ENCODE peak calls at places on chromosomes 12 and 14, in five cellular contexts. One of them, this sample, is unnamed.
A peak's percentile ranks its signal among the peaks of the same experiment; 100 is the strongest.

GRCh38 chr12:53223391-53224267 is 8.4 kb downstream of the RARG start:
- DNase-seq in H1: no peak
- DNase-seq in HepG2: no peak
- DNase-seq in HEK293T: no peak
- DNase-seq in GM12878: no peak
- DNase-seq in this sample: no peak

GRCh38 chr14:50792634-50793068 is 38.3 kb downstream of the NIN start:
- DNase-seq in H1: no peak
- DNase-seq in HEK293T: no peak
- DNase-seq in GM12878: no peak
- DNase-seq in HepG2: no peak
- DNase-seq in this sample: no peak

GRCh38 chr12:45381351-45381750 is 165.5 kb downstream of the ANO6 start:
- DNase-seq in HEK293T: no peak
- DNase-seq in GM12878: no peak
- DNase-seq in H1: no peak
- DNase-seq in HepG2: no peak
- DNase-seq in this sample: no peak

GRCh38 chr12:116582610-116583009 is 23.4 kb downstream of the MAP1LC3B2 start:
- DNase-seq in GM12878: no peak
- DNase-seq in H1: no peak
- DNase-seq in HepG2: no peak
- DNase-seq in HEK293T: no peak
- DNase-seq in this sample: no peak

GRCh38 chr12:26287666-26288408 is 92.5 kb downstream of the SSPN start:
- DNase-seq in H1: no peak
- DNase-seq in HepG2: no peak
- DNase-seq in GM12878: no peak
- DNase-seq in HEK293T: no peak
- DNase-seq in this sample: no peak

GRCh38 chr14:60573943-60574496 is 65.1 kb downstream of the SIX6 start:
- DNase-seq in GM12878: no peak
- DNase-seq in H1: no peak
- DNase-seq in HepG2: no peak
- DNase-seq in HEK293T: no peak
- DNase-seq in this sample: no peak

GRCh38 chr12:108854055-108854452 is 3.3 kb downstream of the SSH1 start:
- DNase-seq in GM12878: peak; percentile 52
- DNase-seq in HEK293T: no peak
- DNase-seq in HepG2: peak; percentile 6
- DNase-seq in H1: no peak
- DNase-seq in this sample: no peak

GRCh38 chr14:91774138-91775096 is 42.5 kb upstream of the CATSPERB start:
- DNase-seq in HepG2: no peak
- DNase-seq in HEK293T: no peak
- DNase-seq in GM12878: no peak
- DNase-seq in H1: no peak
- DNase-seq in this sample: no peak

GRCh38 chr14:89240414-89240813 is 176.6 kb downstream of the FOXN3 start:
- DNase-seq in H1: no peak
- DNase-seq in GM12878: no peak
- DNase-seq in HEK293T: no peak
- DNase-seq in HepG2: no peak
- DNase-seq in this sample: no peak

GRCh38 chr12:125330645-125331341 is 265.6 kb downstream of the AACS start:
- DNase-seq in H1: no peak
- DNase-seq in GM12878: no peak
- DNase-seq in HepG2: peak; percentile 5
- DNase-seq in HEK293T: peak; percentile 85
- DNase-seq in this sample: peak; percentile 57

GRCh38 chr12:93135286-93136239 is 206.5 kb upstream of the EEA1 start:
- DNase-seq in HepG2: peak; percentile 91
- DNase-seq in H1: no peak
- DNase-seq in GM12878: no peak
- DNase-seq in HEK293T: no peak
- DNase-seq in this sample: no peak

DNA sequence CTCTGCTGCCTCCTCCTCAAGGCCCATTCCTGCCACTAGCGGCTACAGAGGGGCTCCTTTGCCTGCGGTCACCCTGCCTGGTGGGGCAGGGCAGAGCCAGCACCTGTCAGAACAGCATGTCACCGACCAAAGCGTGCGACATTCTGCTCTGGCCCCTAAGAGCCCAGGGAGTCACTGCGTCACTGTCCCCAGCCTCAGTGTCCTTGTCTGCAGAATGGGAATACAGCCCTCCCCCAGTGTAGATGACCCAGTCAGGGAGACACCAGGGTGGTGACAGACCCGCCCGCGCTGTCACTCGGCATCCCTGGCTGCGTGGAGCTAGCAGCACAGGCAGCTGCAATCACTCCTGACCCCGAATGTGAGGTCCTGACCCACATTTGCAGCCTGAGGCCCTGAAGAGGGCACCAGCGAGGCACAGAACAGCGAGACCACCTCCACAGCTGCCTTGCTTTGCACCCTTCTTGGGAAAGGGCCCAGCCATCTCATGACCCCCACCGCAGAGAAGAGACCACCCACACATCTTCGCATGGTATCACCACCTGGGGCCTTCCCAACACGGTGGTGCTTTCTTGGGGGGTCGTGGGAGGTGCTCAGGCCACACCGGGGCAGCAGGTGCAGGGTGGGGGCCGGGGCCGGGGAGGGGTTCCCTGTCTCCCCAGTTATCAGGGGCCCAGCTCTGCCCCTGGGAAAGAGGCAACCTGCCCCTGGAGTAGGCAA is 2.5 kb downstream of the AHNAK2 start:
- DNase-seq in H1: no peak
- DNase-seq in GM12878: no peak
- DNase-seq in HEK293T: no peak
- DNase-seq in HepG2: no peak
- DNase-seq in this sample: no peak
- TF ChIP-seq SUZ12 in H1: no peak
- TF ChIP-seq SUZ12 in GM12878: no peak
- TF ChIP-seq SUZ12 in HEK293T: no peak
- TF ChIP-seq SUZ12 in HepG2: no peak
- TF ChIP-seq SUZ12 in this sample: no peak

GRCh38 chr12:80460972-80461371 is 16.9 kb downstream of the PTPRQ start:
- DNase-seq in HEK293T: no peak
- DNase-seq in GM12878: no peak
- DNase-seq in H1: no peak
- DNase-seq in HepG2: no peak
- DNase-seq in this sample: no peak

GRCh38 chr12:80456513-80456912 is 12.5 kb downstream of the PTPRQ start:
- DNase-seq in HepG2: no peak
- DNase-seq in H1: no peak
- DNase-seq in HEK293T: no peak
- DNase-seq in GM12878: no peak
- DNase-seq in this sample: no peak
- TF ChIP-seq SUZ12 in HepG2: no peak
- TF ChIP-seq SUZ12 in H1: no peak
- TF ChIP-seq SUZ12 in HEK293T: no peak
- TF ChIP-seq SUZ12 in GM12878: no peak
- TF ChIP-seq SUZ12 in this sample: no peak

DNA sequence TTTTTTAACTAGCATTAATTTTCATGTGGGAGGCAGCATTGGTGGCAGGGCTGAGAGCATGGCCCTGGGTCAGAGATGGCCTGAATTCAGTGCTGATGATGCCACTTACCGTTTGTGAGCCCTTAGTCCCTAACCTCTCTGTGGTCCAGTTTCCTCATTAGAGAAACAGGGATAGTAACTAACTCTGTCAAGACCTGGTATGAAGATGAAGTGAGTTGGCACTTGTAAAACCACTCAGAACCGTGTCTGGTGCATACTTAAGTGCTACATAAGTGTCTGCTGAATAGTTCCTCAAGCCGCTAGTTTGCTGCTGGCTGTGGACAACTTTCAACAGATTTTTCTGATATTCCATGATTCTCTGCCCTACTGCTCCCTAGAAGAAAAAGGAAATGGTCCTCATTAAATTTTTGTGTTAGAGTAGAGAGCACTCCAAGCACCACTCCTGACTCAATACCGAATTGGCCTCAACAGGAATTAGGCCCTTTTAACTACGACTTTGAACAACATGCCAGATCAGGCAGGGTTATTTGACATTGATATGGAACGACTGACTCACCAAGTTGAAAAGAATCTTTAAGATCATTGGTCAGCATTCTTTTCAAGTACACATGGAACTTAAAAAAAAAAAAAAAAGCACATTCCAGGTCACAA is 250.2 kb downstream of the ANO2 start:
- DNase-seq in HEK293T: no peak
- DNase-seq in H1: no peak
- DNase-seq in GM12878: no peak
- DNase-seq in HepG2: no peak
- DNase-seq in this sample: no peak
- TF ChIP-seq SUZ12 in HEK293T: no peak
- TF ChIP-seq SUZ12 in H1: no peak
- TF ChIP-seq SUZ12 in GM12878: no peak
- TF ChIP-seq SUZ12 in HepG2: no peak
- TF ChIP-seq SUZ12 in this sample: no peak

GRCh38 chr12:12924169-12924568 is 27.8 kb downstream of the GPRC5D start:
- DNase-seq in HEK293T: no peak
- DNase-seq in HepG2: no peak
- DNase-seq in GM12878: no peak
- DNase-seq in H1: no peak
- DNase-seq in this sample: no peak
- TF ChIP-seq SUZ12 in HEK293T: no peak
- TF ChIP-seq SUZ12 in HepG2: no peak
- TF ChIP-seq SUZ12 in GM12878: no peak
- TF ChIP-seq SUZ12 in H1: no peak
- TF ChIP-seq SUZ12 in this sample: no peak

This sample was measured in NT2/D1.